ENCODE peak calls at places on chromosome 10, in four cellular contexts. V is foreskin fibroblast; E is astrocyte of the cerebellum; A is activated naive CD8-positive, alpha-beta T cell treated with anti-CD3 and anti-CD28 coated beads, Interleukin-2, amount 50 U/mL, for 16 hours. W is an unnamed sample.

GRCh38 chr10:62016477-62017140 is 115.1 kb downstream of the ARID5B start:
- DNase-seq in V (peak; percentile 39), E (no peak), A (no peak), W (peak; percentile 24)

GRCh38 chr10:18906636-18907035 is 142.0 kb upstream of the MALRD1 start:
- DNase-seq in V (no peak), E (no peak), A (no peak), W (peak; percentile 32)

GRCh38 chr10:16828114-16828568 is 10.9 kb upstream of the RSU1 start:
- DNase-seq in V (peak; percentile 86), E (peak; percentile 88), A (peak; percentile 29), W (peak; percentile 74)

GRCh38 chr10:132193907-132194552 is 7.3 kb downstream of the DPYSL4 start:
- DNase-seq in V (peak; percentile 36), E (no peak), A (no peak), W (no peak)

GRCh38 chr10:113788604-113789083 is 37.2 kb downstream of the PLEKHS1 start:
- DNase-seq in V (peak; percentile 97), E (peak; percentile 98), A (no peak), W (peak; percentile 96)

GRCh38 chr10:6815346-6815745 is 235.3 kb upstream of the PRKCQ start:
- DNase-seq in V (peak; percentile 43), E (no peak), A (no peak), W (no peak)

GRCh38 chr10:124992462-124993344 is 50.8 kb downstream of the ZRANB1 start:
- DNase-seq in V (peak; percentile 88), E (peak; percentile 81), A (no peak), W (peak; percentile 68)

GRCh38 chr10:79242620-79243152 is 104.6 kb upstream of the PPIF start:
- DNase-seq in V (peak; percentile 94), E (no peak), A (peak; percentile 12), W (peak; percentile 87)

GRCh38 chr10:73998623-73999622 is 1.0 kb downstream of the VCL start:
- DNase-seq in V (peak; percentile 89), E (peak; percentile 77), A (no peak), W (peak; percentile 84)

GRCh38 chr10:31010062-31010461 is 21.6 kb downstream of the ZNF438 start:
- DNase-seq in V (peak; percentile 34), E (no peak), A (no peak), W (no peak)

GRCh38 chr10:103911021-103911459 is 6.9 kb downstream of the STN1 start:
- DNase-seq in V (no peak), E (no peak), A (no peak), W (no peak)

GRCh38 chr10:93894516-93895378 is 969 bp downstream of the SLC35G1 start:
- DNase-seq in V (peak; percentile 47), E (no peak), A (no peak), W (no peak)

GRCh38 chr10:102119417-102120141 is 589 bp downstream of the LDB1 start:
- DNase-seq in V (peak; percentile 83), E (no peak), A (no peak), W (peak; percentile 58)

GRCh38 chr10:78695846-78696245 is 372.9 kb upstream of the ZMIZ1 start:
- DNase-seq in V (no peak), E (no peak), A (no peak), W (no peak)

GRCh38 chr10:21069929-21070363 is 172.8 kb upstream of the NEBL start:
- DNase-seq in V (no peak), E (no peak), A (no peak), W (no peak)

GRCh38 chr10:82981137-82981723 is 1106.2 kb downstream of the NRG3 start:
- DNase-seq in V (peak; percentile 75), E (peak; percentile 76), A (no peak), W (peak; percentile 90)

GRCh38 chr10:30583778-30584415 is 45.7 kb downstream of the LYZL2 start:
- DNase-seq in V (peak; percentile 74), E (peak; percentile 65), A (no peak), W (peak; percentile 68)

GRCh38 chr10:113273877-113274829 is 278.7 kb upstream of the HABP2 start:
- DNase-seq in V (peak; percentile 70), E (peak; percentile 45), A (no peak), W (no peak)

GRCh38 chr10:50470798-50471582 is 152.8 kb downstream of the SGMS1 start:
- DNase-seq in V (peak; percentile 34), E (peak; percentile 72), A (no peak), W (peak; percentile 87)

GRCh38 chr10:12958546-12959110 is 42.9 kb downstream of the CCDC3 start:
- DNase-seq in V (no peak), E (no peak), A (no peak), W (no peak)

GRCh38 chr10:104368406-104368805 is 14.8 kb downstream of the CFAP58 start:
- DNase-seq in V (no peak), E (no peak), A (no peak), W (no peak)

GRCh38 chr10:93189959-93190358 is 116.3 kb downstream of the CYP26A1 start:
- DNase-seq in V (no peak), E (no peak), A (no peak), W (no peak)

GRCh38 chr10:42880255-42880620 is 97.6 kb downstream of the BMS1 start:
- DNase-seq in V (no peak), E (no peak), A (no peak), W (no peak)

GRCh38 chr10:58220769-58221448 is 46.8 kb downstream of the IPMK start:
- DNase-seq in V (peak; percentile 73), E (no peak), A (no peak), W (peak; percentile 74)

GRCh38 chr10:60208676-60209269 is 180.9 kb downstream of the ANK3 start:
- DNase-seq in V (peak; percentile 66), E (peak; percentile 22), A (no peak), W (peak; percentile 69)

GRCh38 chr10:130362308-130362761 is 226.1 kb downstream of the GLRX3 start:
- DNase-seq in V (no peak), E (no peak), A (no peak), W (no peak)

W was measured in fibroblast of lung.